ENCODE peak calls at places on chromosomes 6 and 20, in four cellular contexts. M is CD8-positive, alpha-beta memory T cell; K is Peyer's patch; U is brain microvascular endothelial cell. D is an unnamed sample.
A peak's percentile ranks its signal among the peaks of the same experiment; 100 is the strongest.

GRCh38 chr6:33490621-33491020 is 36.2 kb downstream of the ZBTB9 start:
- DNase-seq in U (no peak), K (no peak), M (no peak), D (no peak)

GRCh38 chr6:150711584-150712501 is 112.2 kb downstream of the PLEKHG1 start:
- DNase-seq in U (no peak), K (no peak), M (no peak), D (peak; percentile 78)

GRCh38 chr6:157885211-157885788 is 62.3 kb downstream of the SNX9 start:
- DNase-seq in K (peak; percentile 70), U (no peak), M (peak; percentile 72), D (no peak)

GRCh38 chr6:104483225-104483834 is 376.4 kb downstream of the HACE1 start:
- DNase-seq in U (no peak), M (no peak), K (no peak), D (no peak)

GRCh38 chr20:44217342-44218092 is 6.9 kb upstream of the OSER1 start:
- DNase-seq in U (peak; percentile 58), M (peak; percentile 79), K (peak; percentile 90), D (peak; percentile 80)

GRCh38 chr6:83904395-83904794 is 44.9 kb downstream of the CYB5R4 start:
- DNase-seq in K (no peak), M (no peak), U (no peak), D (no peak)

GRCh38 chr6:154197176-154197850 is 158.3 kb downstream of the OPRM1 start:
- DNase-seq in K (no peak), M (no peak), U (peak; percentile 41), D (no peak)

GRCh38 chr6:56729719-56730118 is 87.0 kb upstream of the DST start:
- DNase-seq in M (no peak), U (peak; percentile 73), K (no peak), D (no peak)

GRCh38 chr6:42361036-42361435 is 90.7 kb downstream of the TRERF1 start:
- DNase-seq in M (no peak), U (no peak), K (no peak), D (no peak)

GRCh38 chr20:18724077-18724476 is 89.5 kb upstream of the SCP2D1 start:
- DNase-seq in U (no peak), K (no peak), M (no peak), D (no peak)

GRCh38 chr6:155084431-155085123 is 89.5 kb downstream of the TIAM2 start:
- DNase-seq in K (no peak), M (no peak), U (peak; percentile 48), D (no peak)

GRCh38 chr6:1631251-1631650 is 21.5 kb downstream of the FOXC1 start:
- DNase-seq in U (no peak), M (no peak), K (no peak), D (no peak)

GRCh38 chr6:6749791-6750434 is 161.4 kb downstream of the LY86 start:
- DNase-seq in U (peak; percentile 86), K (peak; percentile 82), M (no peak), D (peak; percentile 76)

GRCh38 chr20:8532169-8532568 is 400.1 kb downstream of the PLCB1 start:
- DNase-seq in M (no peak), U (no peak), K (no peak), D (no peak)

GRCh38 chr6:47371875-47372255 is 62.2 kb upstream of the TNFRSF21 start:
- DNase-seq in M (no peak), U (no peak), K (no peak), D (no peak)

GRCh38 chr6:17988422-17988944 is 1.0 kb upstream of the KIF13A start:
- DNase-seq in K (no peak), M (no peak), U (no peak), D (peak; percentile 38)

GRCh38 chr20:41738584-41739193 is 120.5 kb upstream of the CHD6 start:
- DNase-seq in M (no peak), K (peak; percentile 55), U (peak; percentile 47), D (no peak)

GRCh38 chr6:44306710-44307109 is 6.4 kb downstream of the AARS2 start:
- DNase-seq in U (no peak), M (no peak), K (no peak), D (no peak)

GRCh38 chr20:9035129-9035528 is 33.8 kb upstream of the PLCB4 start:
- DNase-seq in M (no peak), K (no peak), U (peak; percentile 91), D (no peak)

GRCh38 chr20:24942679-24943078 is 6.4 kb upstream of the CST7 start:
- DNase-seq in M (no peak), U (no peak), K (no peak), D (no peak)

GRCh38 chr20:25246182-25246943 is 1.5 kb upstream of the PYGB start:
- DNase-seq in K (peak; percentile 50), U (no peak), M (no peak), D (no peak)

GRCh38 chr6:43758617-43759050 is 11.4 kb upstream of the VEGFA start:
- DNase-seq in U (no peak), M (no peak), K (no peak), D (peak; percentile 65)

GRCh38 chr6:133240511-133241087 is 558 bp upstream of the EYA4 start:
- DNase-seq in U (no peak), M (no peak), K (no peak), D (peak; percentile 30)

GRCh38 chr20:35515949-35516645 is 13.4 kb downstream of the C20orf173 start:
- DNase-seq in U (peak; percentile 87), K (no peak), M (no peak), D (no peak)

GRCh38 chr6:44002591-44003344 is 124.5 kb downstream of the MRPL14 start:
- DNase-seq in K (peak; percentile 76), M (peak; percentile 67), U (peak; percentile 32), D (peak; percentile 75)

GRCh38 chr6:109740787-109741186 is 49.7 kb downstream of the FIG4 start:
- DNase-seq in K (no peak), U (no peak), M (no peak), D (no peak)

GRCh38 chr6:93423542-93423941 is 4.2 kb upstream of the EPHA7 start:
- DNase-seq in K (no peak), U (peak; percentile 49), M (no peak), D (peak; percentile 68)

GRCh38 chr6:37110455-37111155 is 59.3 kb upstream of the PIM1 start:
- DNase-seq in K (no peak), M (no peak), U (no peak), D (no peak)

GRCh38 chr20:52311209-52311794 is 119.7 kb upstream of the ZFP64 start:
- DNase-seq in U (no peak), K (no peak), M (no peak), D (no peak)

GRCh38 chr20:47318596-47319516 is 37.6 kb downstream of the ZMYND8 start:
- DNase-seq in K (peak; percentile 82), U (peak; percentile 55), M (no peak), D (peak; percentile 76)

GRCh38 chr6:145763742-145764141 is 28.4 kb upstream of the EPM2A start:
- DNase-seq in M (no peak), U (no peak), K (no peak), D (no peak)

GRCh38 chr6:127554435-127555006 is 22.5 kb upstream of the C6orf58 start:
- DNase-seq in U (peak; percentile 42), M (no peak), K (no peak), D (peak; percentile 24)

GRCh38 chr6:90233994-90234393 is 62.6 kb downstream of the BACH2 start:
- DNase-seq in M (peak; percentile 64), U (no peak), K (peak; percentile 64), D (no peak)

GRCh38 chr6:97947841-97948240 is 664.8 kb upstream of the MMS22L start:
- DNase-seq in U (peak; percentile 9), K (no peak), M (no peak), D (no peak)

GRCh38 chr6:79544299-79544927 is 7.2 kb upstream of the LCA5 start:
- DNase-seq in K (no peak), M (no peak), U (peak; percentile 72), D (no peak)

GRCh38 chr6:51045548-51045947 is 226.9 kb downstream of the TFAP2B start:
- DNase-seq in K (no peak), U (no peak), M (no peak), D (no peak)

DNA sequence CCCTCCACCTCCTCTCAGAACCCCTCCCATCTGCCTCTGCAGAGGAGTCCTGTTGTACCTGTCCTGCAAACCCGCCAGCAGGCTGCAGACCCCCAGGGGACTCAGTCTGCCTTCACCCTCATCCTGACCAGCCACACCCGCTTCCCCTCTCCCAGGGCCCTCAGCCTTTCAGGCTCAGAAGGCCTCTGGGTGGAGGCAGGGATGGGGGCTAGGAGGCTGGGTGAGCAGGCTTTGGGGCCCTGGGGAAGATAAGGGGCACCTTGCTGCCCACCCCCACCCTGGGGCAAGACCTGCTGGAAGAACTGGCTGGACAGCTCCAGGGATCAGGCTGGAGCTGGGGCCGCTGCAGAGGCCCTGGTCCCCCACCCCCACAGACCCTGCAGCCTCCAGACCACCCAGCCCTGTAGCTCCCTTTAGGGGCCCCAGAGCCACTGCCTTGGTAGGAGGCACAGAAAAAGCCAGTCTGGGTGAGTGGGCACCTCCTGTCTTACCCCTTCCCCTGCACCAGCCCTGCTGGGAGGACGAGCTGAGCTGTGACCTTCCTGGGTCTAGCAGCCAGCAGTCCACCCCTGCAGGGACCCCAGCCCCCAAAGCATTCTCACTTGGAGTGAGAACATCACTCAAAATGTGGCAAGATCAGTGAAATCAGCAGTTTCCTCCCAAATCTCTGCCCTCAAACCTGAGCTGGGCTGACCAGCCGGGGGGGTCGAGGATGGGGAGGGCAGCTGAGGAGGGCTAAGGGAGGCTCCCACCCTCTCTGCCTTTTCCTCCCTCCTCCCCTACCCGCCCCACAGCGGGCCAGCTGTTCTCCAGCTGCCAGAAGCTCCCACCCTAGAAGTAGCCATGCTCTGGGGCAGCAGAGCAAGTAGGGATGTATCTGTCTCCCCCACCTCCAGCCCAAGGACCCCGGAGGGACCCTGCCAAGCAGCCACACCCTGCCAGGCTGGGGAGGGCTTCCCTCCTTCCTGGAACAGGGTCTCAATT is 5.0 kb downstream of the TEAD3 start:
- DNase-seq in K (no peak), M (peak; percentile 39), U (no peak), D (no peak)
- H3K4me3 ChIP-seq in K (no peak overlapping the region), M (no peak overlapping the region), U (no peak overlapping the region), D (no peak overlapping the region)

GRCh38 chr20:5114403-5114802 is 5.4 kb downstream of the PCNA start:
- DNase-seq in K (no peak), U (no peak), M (no peak), D (no peak)
- H3K36me3 ChIP-seq in K (no peaks in the 10 kb centered on the region), U (peaks cover 27% of the 10 kb centered on the region), M (peaks cover 37% of the 10 kb centered on the region), D (no peaks in the 10 kb centered on the region)

DNA sequence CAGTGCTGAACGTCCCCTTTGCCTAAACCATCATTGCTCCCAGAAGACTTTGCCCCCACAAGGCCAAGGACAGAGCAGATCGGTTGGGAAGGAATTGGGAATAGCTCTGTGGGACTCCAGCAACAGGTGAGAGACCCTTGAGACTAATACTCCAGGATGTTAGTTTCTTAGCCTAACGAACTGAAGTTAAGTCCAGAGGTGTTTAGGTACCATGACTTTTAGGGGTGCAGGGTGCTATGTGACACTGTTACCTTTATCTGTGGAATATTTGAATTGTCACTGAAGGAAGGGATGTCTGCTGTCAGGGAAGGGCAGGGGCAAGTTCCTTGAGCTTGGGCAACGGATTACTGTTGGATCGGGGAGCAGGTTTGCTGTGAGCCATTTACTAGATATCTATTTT is 1.9 kb downstream of the BLCAP start:
- DNase-seq in U (no peak), K (peak; percentile 37), M (no peak), D (no peak)
- H3K4me3 ChIP-seq in U (peak overlapping the region; percentile 99), K (no peak overlapping the region), M (no peak overlapping the region), D (no peak overlapping the region)

GRCh38 chr20:49906101-49906604 is 9.2 kb downstream of the SPATA2 start:
- DNase-seq in M (no peak), K (no peak), U (no peak), D (no peak)

GRCh38 chr20:49906615-49907154 is 8.6 kb downstream of the SPATA2 start:
- DNase-seq in U (no peak), K (no peak), M (peak; percentile 38), D (no peak)

GRCh38 chr20:49907405-49908257 is 7.7 kb downstream of the SPATA2 start:
- DNase-seq in K (no peak), M (peak; percentile 28), U (no peak), D (no peak)

GRCh38 chr20:49905415-49906091 is 9.8 kb downstream of the SPATA2 start:
- DNase-seq in M (peak; percentile 47), U (no peak), K (no peak), D (no peak)

GRCh38 chr20:49904440-49905214 is 10.7 kb downstream of the SPATA2 start:
- DNase-seq in K (peak; percentile 25), U (no peak), M (peak; percentile 29), D (peak; percentile 14)
- H3K36me3 ChIP-seq in K (no peaks in the 10 kb centered on the region), U (peaks cover 27% of the 10 kb centered on the region), M (peaks cover 10% of the 10 kb centered on the region), D (peaks cover 18% of the 10 kb centered on the region)

D was measured in mucosa of descending colon.